ENCODE peak calls at places on chromosomes 11 and 22, in five cellular contexts. Q, A, T, E and N are unnamed samples.

GRCh38 chr11:123438191-123438627 is 8.1 kb downstream of the GRAMD1B start:
- DNase-seq in Q (no peak), A (no peak), T (no peak), E (no peak), N (no peak)

GRCh38 chr11:67649634-67650540 is 643 bp downstream of the ACY3 start:
- DNase-seq in Q (no peak), A (no peak), T (no peak), E (no peak), N (no peak)

GRCh38 chr11:104183572-104183971 is 19.6 kb upstream of the PDGFD start:
- DNase-seq in Q (no peak), A (no peak), T (no peak), E (no peak), N (no peak)

GRCh38 chr11:74707602-74708510 is 23.4 kb downstream of the CHRDL2 start:
- DNase-seq in Q (no peak), A (no peak), T (no peak), E (no peak), N (no peak)

GRCh38 chr22:40383905-40384304 is 13.5 kb downstream of the SGSM3 start:
- DNase-seq in Q (no peak), A (no peak), T (peak), E (no peak), N (no peak)

GRCh38 chr11:102267602-102268001 is 49.7 kb upstream of the BIRC3 start:
- DNase-seq in Q (no peak), A (no peak), T (peak), E (no peak), N (no peak)

GRCh38 chr22:49404020-49404419 is 423.7 kb downstream of the BRD1 start:
- DNase-seq in Q (peak), A (no peak), T (no peak), E (no peak), N (no peak)

GRCh38 chr22:27720860-27721259 is 80.7 kb downstream of the MN1 start:
- DNase-seq in Q (peak), A (no peak), T (no peak), E (no peak), N (peak)

GRCh38 chr11:115871161-115871750 is 367.0 kb upstream of the CADM1 start:
- DNase-seq in Q (no peak), A (no peak), T (no peak), E (no peak), N (no peak)

GRCh38 chr11:27921472-27921871 is 186.5 kb downstream of the KIF18A start:
- DNase-seq in Q (no peak), A (no peak), T (no peak), E (no peak), N (no peak)

GRCh38 chr22:29617922-29618629 is 14.6 kb downstream of the NF2 start:
- DNase-seq in Q (no peak), A (no peak), T (peak), E (no peak), N (peak)

GRCh38 chr11:125147280-125147679 is 17.3 kb upstream of the PKNOX2 start:
- DNase-seq in Q (no peak), A (no peak), T (no peak), E (no peak), N (no peak)

GRCh38 chr22:25903294-25903693 is 161.3 kb downstream of the MYO18B start:
- DNase-seq in Q (no peak), A (no peak), T (no peak), E (no peak), N (no peak)

GRCh38 chr22:42425337-42425988 is 6.7 kb downstream of the NFAM1 start:
- DNase-seq in Q (no peak), A (no peak), T (no peak), E (no peak), N (no peak)

GRCh38 chr11:61058583-61059259 is 43.6 kb upstream of the CD5 start:
- DNase-seq in Q (no peak), A (no peak), T (no peak), E (no peak), N (no peak)

GRCh38 chr11:78957481-78958245 is 383.0 kb upstream of the NARS2 start:
- DNase-seq in Q (no peak), A (no peak), T (peak), E (no peak), N (no peak)

GRCh38 chr22:43004362-43005035 is 10.4 kb downstream of the PACSIN2 start:
- DNase-seq in Q (peak), A (no peak), T (peak), E (peak), N (no peak)

GRCh38 chr11:86699036-86699791 is 26.8 kb upstream of the ME3 start:
- DNase-seq in Q (no peak), A (no peak), T (peak), E (no peak), N (no peak)

GRCh38 chr22:30212363-30212995 is 34.1 kb downstream of the LIF start:
- DNase-seq in Q (peak), A (no peak), T (peak), E (peak), N (peak)

GRCh38 chr11:34637303-34637702 is 16.4 kb downstream of the EHF start:
- DNase-seq in Q (no peak), A (no peak), T (no peak), E (no peak), N (no peak)

GRCh38 chr11:116334596-116334995 is 438.2 kb downstream of the BUD13 start:
- DNase-seq in Q (no peak), A (no peak), T (no peak), E (no peak), N (no peak)

GRCh38 chr11:112795142-112795815 is 165.9 kb upstream of the NCAM1 start:
- DNase-seq in Q (no peak), A (no peak), T (peak), E (peak), N (no peak)

GRCh38 chr11:50170115-50170514 is 137.4 kb downstream of the OR4C45 start:
- DNase-seq in Q (no peak), A (no peak), T (no peak), E (no peak), N (no peak)

GRCh38 chr11:17991799-17992433 is 20.9 kb downstream of the SERGEF start:
- DNase-seq in Q (no peak), A (no peak), T (peak), E (no peak), N (no peak)

GRCh38 chr22:47929646-47930185 is 1167.3 kb downstream of the TBC1D22A start:
- DNase-seq in Q (no peak), A (no peak), T (no peak), E (no peak), N (no peak)

GRCh38 chr22:27636716-27637503 is 164.6 kb downstream of the MN1 start:
- DNase-seq in Q (no peak), A (no peak), T (no peak), E (no peak), N (no peak)

GRCh38 chr11:22666700-22667439 is 459 bp downstream of the GAS2 start:
- DNase-seq in Q (peak), A (no peak), T (peak), E (no peak), N (no peak)

GRCh38 chr11:92628401-92629292 is 340.8 kb upstream of the MTNR1B start:
- DNase-seq in Q (no peak), A (no peak), T (no peak), E (no peak), N (no peak)

GRCh38 chr22:31635638-31636306 is 26.2 kb downstream of the PISD start:
- DNase-seq in Q (no peak), A (no peak), T (no peak), E (no peak), N (no peak)

GRCh38 chr22:20244744-20245576 is 23.2 kb downstream of the RTN4R start:
- DNase-seq in Q (peak), A (no peak), T (no peak), E (no peak), N (no peak)

GRCh38 chr11:66744485-66745355 is 15.7 kb upstream of the SPTBN2 start:
- DNase-seq in Q (peak), A (no peak), T (peak), E (peak), N (no peak)

GRCh38 chr22:31148516-31148915 is 8.2 kb upstream of the PLA2G3 start:
- DNase-seq in Q (no peak), A (no peak), T (peak), E (no peak), N (no peak)

DNA sequence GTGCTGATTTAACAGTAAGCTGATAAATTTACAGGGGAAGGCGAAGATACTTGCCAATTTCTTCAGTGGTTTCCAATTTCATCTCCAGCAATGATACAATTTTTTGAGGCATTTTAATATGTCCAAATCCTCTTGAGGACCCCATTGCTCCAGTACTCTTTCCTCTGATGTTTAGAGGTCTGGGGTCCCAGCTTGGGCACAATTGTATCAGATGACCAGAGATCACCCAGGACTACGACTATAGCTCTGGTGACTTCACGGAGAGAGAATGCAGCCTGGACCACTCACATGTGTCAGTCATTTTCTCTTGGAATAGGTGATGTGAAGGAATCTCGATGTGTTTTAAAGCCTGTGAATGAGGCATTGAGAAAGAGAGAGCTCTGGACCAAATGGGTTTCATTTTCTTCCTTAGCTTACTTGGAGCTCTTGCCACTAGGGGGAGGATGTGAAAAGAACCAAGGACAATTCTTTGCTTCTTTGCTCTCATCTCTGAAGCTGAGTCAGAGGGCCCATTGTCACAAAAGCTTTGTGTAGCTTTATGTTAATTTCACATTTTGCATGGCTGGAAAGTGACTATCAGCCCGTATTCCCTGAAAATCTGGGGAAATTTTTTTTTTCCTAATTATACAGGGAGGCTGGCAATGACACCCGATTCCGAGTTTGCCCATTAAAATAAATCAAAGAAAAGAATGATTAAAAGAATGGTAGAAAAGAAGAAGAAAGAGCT is 6.7 kb upstream of the CCDC90B start:
- DNase-seq in Q (no peak), A (no peak), T (peak), E (no peak), N (peak)
- TF ChIP-seq CTCF in Q (peak), A (peak), T (peak), E (peak), N (peak)

GRCh38 chr11:73528877-73529530 is 68.9 kb downstream of the FAM168A start:
- DNase-seq in Q (no peak), A (no peak), T (no peak), E (no peak), N (no peak)
- H3K4me3 ChIP-seq in Q (peak), A (peak), T (no peak), E (peak), N (peak)

GRCh38 chr11:504053-504993 is 2.7 kb downstream of the RNH1 start:
- DNase-seq in Q (peak), A (no peak), T (peak), E (peak), N (no peak)
- TF ChIP-seq CTCF in Q (no peak), A (no peak), T (no peak), E (no peak), N (no peak)

DNA sequence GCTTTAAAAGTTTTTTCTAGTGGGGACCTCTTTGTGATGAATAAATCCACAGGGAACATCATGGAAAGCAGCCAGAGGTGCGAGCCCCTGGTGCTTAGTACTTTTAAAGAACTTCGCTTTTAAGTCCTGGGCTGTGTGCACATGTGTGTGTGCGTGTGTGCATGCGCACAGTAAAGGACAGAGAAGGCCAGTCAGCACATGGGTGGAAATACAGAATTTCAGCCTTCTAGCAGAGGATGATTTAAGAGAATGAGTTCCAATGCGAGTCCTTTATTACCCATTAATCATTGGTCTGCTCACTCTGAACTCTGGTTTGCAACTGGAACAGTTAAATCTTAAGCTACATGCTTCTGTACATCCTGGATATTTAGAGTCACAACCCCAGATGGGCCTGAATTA is 18.9 kb downstream of the TEAD1 start:
- DNase-seq in Q (no peak), A (no peak), T (no peak), E (no peak), N (peak)
- H3K4me3 ChIP-seq in Q (no peak), A (peak), T (peak), E (no peak), N (peak)

DNA sequence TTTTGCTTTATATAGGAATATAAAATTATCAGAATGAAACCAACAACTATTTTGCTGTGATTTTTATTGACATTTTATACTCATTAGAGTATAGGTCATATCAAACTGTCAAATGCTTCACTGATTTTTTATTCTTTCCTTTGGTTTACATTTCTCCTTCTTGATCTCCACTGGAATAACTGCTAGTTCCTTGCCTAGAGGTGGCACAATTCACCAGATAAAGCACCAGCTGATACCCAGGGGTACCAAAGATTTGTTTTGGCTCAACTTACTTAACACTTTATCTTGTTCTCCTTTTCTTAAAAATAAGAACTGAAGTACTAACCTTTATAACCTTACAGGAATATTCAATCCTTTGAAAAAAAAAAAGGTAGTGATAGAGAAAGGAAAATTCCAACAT is 725.1 kb upstream of the CHORDC1 start:
- DNase-seq in Q (no peak), A (no peak), T (no peak), E (no peak), N (no peak)
- TF ChIP-seq CTCF in Q (no peak), A (no peak), T (no peak), E (no peak), N (no peak)

GRCh38 chr11:72824020-72824419 is 9.8 kb downstream of the ATG16L2 start:
- DNase-seq in Q (no peak), A (no peak), T (no peak), E (no peak), N (no peak)
- H3K4me3 ChIP-seq in Q (no peak), A (no peak), T (no peak), E (no peak), N (no peak)

DNA sequence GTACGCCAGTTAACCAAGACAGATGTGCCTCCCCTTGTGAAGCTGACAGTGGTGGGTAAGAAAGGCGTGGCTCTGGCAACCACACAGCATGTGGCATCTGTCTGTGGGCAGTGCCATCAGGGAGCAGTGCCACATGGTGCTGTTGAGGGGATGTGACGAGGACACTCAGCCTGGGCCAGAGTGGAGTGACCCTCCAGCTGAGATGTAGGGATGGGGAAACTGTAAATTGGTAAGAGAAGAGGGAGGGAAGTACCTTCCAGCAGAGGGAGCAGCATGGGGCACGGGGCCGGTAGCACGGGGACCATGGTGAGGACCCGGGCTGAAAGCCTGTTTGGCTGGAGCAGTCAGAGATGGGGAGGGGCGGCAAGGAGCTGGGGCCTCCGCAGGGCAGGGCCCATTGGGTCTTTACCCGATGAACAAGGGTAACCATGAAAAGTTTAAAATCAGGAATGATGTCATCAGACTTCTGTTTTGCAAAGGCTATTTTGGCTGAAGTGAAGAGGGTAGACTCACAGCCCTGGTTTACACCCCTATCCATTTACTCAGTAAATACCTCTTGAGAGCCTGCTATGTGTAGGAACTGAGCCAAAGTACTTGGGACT is 10.4 kb downstream of the TMPRSS6 start:
- DNase-seq in Q (no peak), A (no peak), T (no peak), E (no peak), N (no peak)
- TF ChIP-seq CTCF in Q (no peak), A (no peak), T (peak), E (no peak), N (no peak)